ENCODE peak calls at places on chromosomes 13 and 19, in seven cellular contexts. H is lower lobe of right lung; E is activated CD8-positive, alpha-beta T cell treated with anti-CD3 and anti-CD28 coated beads for 36 hours; B is GM12865; Z is tibial artery; Y is fibroblast of lung; O is MCF 10A. G is an unnamed sample.

GRCh38 chr13:90760639-90761038 is 586.8 kb upstream of the MIR17HG start:
- DNase-seq in H (no peak), Y (no peak), O (no peak), Z (no peak), E (no peak), B (no peak), G (no peak)

GRCh38 chr19:55549500-55550320 is 4.4 kb upstream of the SBK3 start:
- DNase-seq in B (no peak), Y (peak; percentile 90), H (no peak), Z (no peak), E (no peak), O (peak; percentile 61), G (peak; percentile 76)

GRCh38 chr19:29537601-29538000 is 11.8 kb downstream of the VSTM2B start:
- DNase-seq in B (no peak), Y (no peak), O (no peak), H (no peak), E (no peak), Z (peak; percentile 50), G (no peak)

GRCh38 chr13:44703371-44703770 is 127.2 kb upstream of the TSC22D1 start:
- DNase-seq in H (no peak), Y (peak; percentile 43), Z (no peak), E (no peak), O (peak; percentile 46), B (no peak), G (no peak)

GRCh38 chr19:5826531-5827341 is 12.8 kb downstream of the FUT6 start:
- DNase-seq in Y (peak; percentile 31), B (peak; percentile 59), H (peak; percentile 80), E (peak; percentile 54), Z (no peak), O (peak; percentile 88), G (peak; percentile 67)

GRCh38 chr13:41614671-41615519 is 157.5 kb downstream of the RGCC start:
- DNase-seq in O (no peak), E (no peak), Y (peak; percentile 61), Z (no peak), H (no peak), B (no peak), G (no peak)

GRCh38 chr19:54439174-54439851 is 9.7 kb upstream of the LENG8 start:
- DNase-seq in Z (no peak), Y (peak; percentile 28), E (peak; percentile 62), O (peak; percentile 71), B (no peak), H (no peak), G (no peak)

GRCh38 chr19:6064016-6064702 is 46.1 kb downstream of the RFX2 start:
- DNase-seq in H (no peak), B (no peak), E (no peak), O (peak; percentile 31), Z (peak; percentile 61), Y (no peak), G (peak; percentile 62)

GRCh38 chr13:44231786-44232516 is 141.7 kb upstream of the SERP2 start:
- DNase-seq in Y (peak; percentile 95), E (peak; percentile 47), O (peak; percentile 99), Z (peak; percentile 82), H (peak; percentile 87), B (no peak), G (peak; percentile 98)

GRCh38 chr13:110576736-110577476 is 15.4 kb upstream of the RAB20 start:
- DNase-seq in Z (peak; percentile 13), O (peak; percentile 24), H (no peak), E (no peak), Y (no peak), B (no peak), G (no peak)

GRCh38 chr13:26923824-26924605 is 163.4 kb upstream of the GPR12 start:
- DNase-seq in O (peak; percentile 13), B (no peak), H (no peak), E (no peak), Z (no peak), Y (peak; percentile 83), G (no peak)

GRCh38 chr19:53962887-53963435 is at the start of gene CACNG8:
- DNase-seq in Z (no peak), Y (no peak), B (no peak), H (no peak), O (no peak), E (no peak), G (no peak)

GRCh38 chr19:4744451-4745170 is 21.0 kb upstream of the DPP9 start:
- DNase-seq in H (no peak), Z (no peak), Y (peak; percentile 95), O (peak; percentile 94), E (no peak), B (no peak), G (peak; percentile 74)

GRCh38 chr19:3335431-3336350 is 30.7 kb upstream of the NFIC start:
- DNase-seq in Y (peak; percentile 87), Z (peak; percentile 89), E (no peak), O (peak; percentile 74), H (no peak), B (no peak), G (no peak)

GRCh38 chr19:56372281-56372680 is 21.1 kb downstream of the ZNF582 start:
- DNase-seq in O (no peak), H (no peak), B (no peak), Y (no peak), E (no peak), Z (no peak), G (no peak)

GRCh38 chr19:12969292-12969988 is at the start of gene DAND5:
- DNase-seq in Y (no peak), H (no peak), Z (no peak), O (no peak), E (no peak), B (no peak), G (no peak)

GRCh38 chr13:46633416-46633815 is 80.4 kb downstream of the LRCH1 start:
- DNase-seq in O (peak; percentile 34), E (no peak), Z (no peak), B (no peak), H (no peak), Y (peak; percentile 71), G (peak; percentile 30)

GRCh38 chr13:30776661-30777060 is 41.3 kb downstream of the ALOX5AP start:
- DNase-seq in H (no peak), Z (no peak), B (peak; percentile 5), E (no peak), Y (no peak), O (no peak), G (no peak)

GRCh38 chr13:40539954-40540706 is 126.3 kb downstream of the FOXO1 start:
- DNase-seq in O (peak; percentile 74), E (no peak), H (no peak), B (no peak), Z (no peak), Y (peak; percentile 82), G (peak; percentile 74)

GRCh38 chr19:294819-295686 is 3.9 kb upstream of the PLPP2 start:
- DNase-seq in E (peak; percentile 60), Y (no peak), H (peak; percentile 67), O (peak; percentile 39), B (peak; percentile 24), Z (no peak), G (peak; percentile 35)

GRCh38 chr19:41734156-41734555 is 21.2 kb upstream of the CEACAM6 start:
- DNase-seq in O (no peak), B (no peak), Z (no peak), Y (no peak), H (no peak), E (no peak), G (no peak)

GRCh38 chr19:41616785-41617621 is 9.9 kb downstream of the CEACAM4 start:
- DNase-seq in Y (no peak), E (peak; percentile 10), Z (no peak), H (no peak), B (no peak), O (peak; percentile 47), G (peak; percentile 34)

GRCh38 chr19:30449673-30450072 is 77.5 kb downstream of the ZNF536 start:
- DNase-seq in E (no peak), B (no peak), Y (no peak), H (no peak), O (no peak), Z (no peak), G (no peak)

GRCh38 chr19:19630062-19630414 is 2.0 kb upstream of the LPAR2 start:
- DNase-seq in Y (no peak), Z (no peak), B (peak; percentile 2), H (no peak), E (no peak), O (no peak), G (no peak)

GRCh38 chr19:35449347-35450043 is 1.4 kb downstream of the FFAR2 start:
- DNase-seq in H (no peak), Y (no peak), Z (no peak), O (peak; percentile 18), B (no peak), E (no peak), G (peak; percentile 24)

GRCh38 chr13:74647211-74647610 is 513.0 kb upstream of the KLF12 start:
- DNase-seq in Y (no peak), E (no peak), H (no peak), Z (no peak), B (no peak), O (no peak), G (no peak)
- TF ChIP-seq CTCF in Y (no peak), E (no peak), H (no peak), Z (no peak), B (no peak), O (no peak), G (no peak)

GRCh38 chr19:45071545-45071938 is 4.7 kb downstream of the ZNF296 start:
- DNase-seq in O (no peak), Z (no peak), E (no peak), H (no peak), Y (no peak), B (no peak), G (no peak)

GRCh38 chr19:45071969-45072790 is 4.1 kb downstream of the ZNF296 start:
- DNase-seq in H (no peak), Y (no peak), O (no peak), B (no peak), E (no peak), Z (no peak), G (no peak)

GRCh38 chr19:45069056-45069455 is 7.2 kb downstream of the ZNF296 start:
- DNase-seq in Y (no peak), H (no peak), Z (no peak), E (no peak), B (no peak), O (peak; percentile 33), G (peak; percentile 73)

GRCh38 chr19:45070861-45071544 is 5.3 kb downstream of the ZNF296 start:
- DNase-seq in E (no peak), O (no peak), B (no peak), Y (no peak), H (no peak), Z (no peak), G (peak; percentile 12)

GRCh38 chr19:45070214-45070613 is 6.1 kb downstream of the ZNF296 start:
- DNase-seq in E (no peak), B (no peak), H (no peak), Z (no peak), O (no peak), Y (no peak), G (no peak)
- TF ChIP-seq CTCF in E (no peak), B (no peak), H (no peak), Z (no peak), O (no peak), Y (no peak), G (no peak)

GRCh38 chr13:67225252-67226159 is 4.6 kb downstream of the PCDH9 start:
- DNase-seq in Y (no peak), O (no peak), H (no peak), B (no peak), E (no peak), Z (no peak), G (no peak)
- TF ChIP-seq CTCF in Y (no peak), O (no peak), H (no peak), B (no peak), E (no peak), Z (no peak), G (no peak)

DNA sequence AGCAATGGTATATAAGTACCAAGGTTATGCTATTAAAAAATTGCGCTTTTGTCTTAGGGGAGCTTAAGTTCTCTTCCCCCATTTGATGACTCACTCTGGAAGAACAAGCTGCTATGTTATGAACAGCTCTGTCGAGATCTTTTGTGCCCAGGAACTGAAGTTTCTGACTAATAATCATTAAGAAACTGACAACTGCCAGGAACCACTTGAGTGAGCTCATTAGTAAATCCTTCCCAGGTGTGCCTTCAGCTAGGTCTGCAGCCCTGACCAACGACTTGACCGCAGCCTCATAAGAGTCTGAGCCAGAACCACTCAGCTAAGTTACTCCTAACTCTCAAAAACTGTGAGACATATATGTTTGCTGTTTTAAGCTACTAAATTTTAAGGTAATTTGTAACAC is 147.8 kb downstream of the SLITRK6 start:
- DNase-seq in B (no peak), Y (no peak), E (no peak), H (no peak), O (peak; percentile 68), Z (no peak), G (peak; percentile 68)
- TF ChIP-seq CTCF in B (no peak), Y (no peak), E (no peak), H (no peak), O (no peak), Z (no peak), G (no peak)

G was measured in RWPE1.